ENCODE peak calls at places on chromosome 4, in nine cellular contexts. A is astrocyte; P is choroid plexus epithelial cell; H is GM13977; Y is upper lobe of right lung; L is cardiac fibroblast; D is CD8-positive, alpha-beta T cell; Z is A549; K is MCF 10A. C is an unnamed sample.
A peak's percentile ranks its signal among the peaks of the same experiment; 100 is the strongest.

GRCh38 chr4:153205757-153206156 is 1.5 kb downstream of the TRIM2 start:
- DNase-seq in Y (no peak), D (no peak), Z (no peak), P (peak; percentile 54), K (peak; percentile 49), L (peak; percentile 38), H (no peak), A (peak; percentile 46), C (no peak)

GRCh38 chr4:67282749-67283148 is 262.6 kb downstream of the CENPC start:
- DNase-seq in K (no peak), P (no peak), D (no peak), H (no peak), Y (no peak), L (no peak), Z (no peak), A (no peak), C (no peak)

GRCh38 chr4:122117743-122118142 is 34.4 kb upstream of the BLTP1 start:
- DNase-seq in P (no peak), A (no peak), H (no peak), Y (no peak), K (peak; percentile 7), Z (no peak), L (peak; percentile 40), D (no peak), C (peak; percentile 32)

GRCh38 chr4:90069151-90069550 is 58.0 kb upstream of the CCSER1 start:
- DNase-seq in A (peak; percentile 14), P (peak; percentile 1), D (no peak), Z (no peak), Y (no peak), K (peak; percentile 28), H (no peak), L (no peak), C (peak; percentile 21)

GRCh38 chr4:138916763-138917162 is 98.8 kb upstream of the NOCT start:
- DNase-seq in P (no peak), D (no peak), K (no peak), Y (no peak), Z (no peak), L (no peak), A (no peak), H (no peak), C (no peak)

GRCh38 chr4:16897991-16898827 is at the start of gene LDB2:
- DNase-seq in K (no peak), D (no peak), A (peak; percentile 91), P (peak; percentile 91), H (no peak), Z (no peak), L (peak; percentile 75), Y (peak; percentile 68), C (peak; percentile 88)

GRCh38 chr4:186702940-186703339 is 20.7 kb downstream of the FAT1 start:
- DNase-seq in L (no peak), A (no peak), Y (no peak), P (no peak), Z (no peak), K (no peak), H (no peak), D (no peak), C (no peak)

GRCh38 chr4:8329859-8330761 is 60.6 kb downstream of the HTRA3 start:
- DNase-seq in Y (peak; percentile 59), L (no peak), P (no peak), Z (no peak), H (no peak), D (no peak), A (no peak), K (no peak), C (no peak)

GRCh38 chr4:61693520-61693919 is 493.4 kb downstream of the ADGRL3 start:
- DNase-seq in Z (no peak), P (no peak), H (no peak), A (no peak), Y (no peak), L (no peak), D (no peak), K (no peak), C (no peak)

GRCh38 chr4:150173854-150174398 is 95.7 kb downstream of the DCLK2 start:
- DNase-seq in D (no peak), K (no peak), P (peak; percentile 20), H (no peak), A (peak; percentile 72), Y (no peak), Z (no peak), L (peak; percentile 18), C (no peak)

GRCh38 chr4:29578329-29578728 is 1141.8 kb upstream of the PCDH7 start:
- DNase-seq in P (no peak), K (no peak), Y (no peak), A (no peak), Z (no peak), L (no peak), D (no peak), H (no peak), C (no peak)

DNA sequence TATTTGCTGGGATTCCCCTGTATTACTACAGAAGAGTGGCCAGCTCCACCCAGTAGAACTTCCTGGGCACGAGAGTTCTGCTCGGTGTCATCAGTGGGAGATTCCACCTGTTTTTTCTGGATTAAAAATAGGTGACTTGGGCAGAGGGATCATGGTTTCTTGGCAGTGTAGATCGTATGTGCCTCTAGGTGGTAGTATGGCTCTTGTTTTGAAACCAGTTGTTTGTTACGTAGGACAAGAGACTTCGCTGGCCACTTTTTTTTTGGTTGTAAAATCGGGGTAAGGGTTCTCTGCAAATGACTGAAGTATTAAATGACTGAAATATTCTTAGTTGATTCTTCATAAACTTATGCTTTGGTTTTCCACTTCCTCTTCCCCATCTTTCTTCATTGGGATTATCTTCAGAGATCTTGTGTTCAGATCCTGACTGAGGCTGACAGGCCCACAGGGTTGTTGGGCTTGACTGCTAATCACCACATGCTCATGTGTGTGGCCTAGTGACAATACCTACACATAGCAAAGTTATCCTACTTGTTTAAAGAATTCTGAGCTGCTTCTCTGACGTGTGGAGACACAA is 43.8 kb upstream of the WDR1 start:
- DNase-seq in Z (peak; percentile 13), K (peak; percentile 20), L (peak; percentile 65), A (no peak), H (no peak), Y (no peak), D (no peak), P (peak; percentile 65), C (peak; percentile 24)
- TF ChIP-seq CTCF in Z (no peak), K (no peak), L (peak; percentile 40), A (no peak), H (no peak), Y (peak; percentile 16), D (no peak), P (peak; percentile 54), C (peak; percentile 40)

GRCh38 chr4:107740381-107740780 is 20.3 kb upstream of the PAPSS1 start:
- DNase-seq in Z (peak; percentile 14), D (no peak), L (peak; percentile 45), P (peak; percentile 69), K (peak; percentile 24), A (no peak), H (no peak), Y (no peak), C (peak; percentile 9)
- TF ChIP-seq CTCF in Z (peak; percentile 14), D (no peak), L (peak; percentile 13), P (peak; percentile 55), K (no peak), A (peak; percentile 27), H (peak; percentile 27), Y (peak; percentile 23), C (no peak)

GRCh38 chr4:72286185-72286584 is 254.4 kb downstream of the NPFFR2 start:
- DNase-seq in H (peak; percentile 5), K (peak; percentile 40), Y (no peak), D (no peak), L (peak; percentile 52), P (peak; percentile 39), A (peak; percentile 26), Z (peak; percentile 2), C (peak; percentile 12)
- TF ChIP-seq CTCF in H (no peak), K (peak; percentile 34), Y (peak; percentile 15), D (no peak), L (peak; percentile 6), P (no peak), A (peak; percentile 25), Z (no peak), C (peak; percentile 27)

DNA sequence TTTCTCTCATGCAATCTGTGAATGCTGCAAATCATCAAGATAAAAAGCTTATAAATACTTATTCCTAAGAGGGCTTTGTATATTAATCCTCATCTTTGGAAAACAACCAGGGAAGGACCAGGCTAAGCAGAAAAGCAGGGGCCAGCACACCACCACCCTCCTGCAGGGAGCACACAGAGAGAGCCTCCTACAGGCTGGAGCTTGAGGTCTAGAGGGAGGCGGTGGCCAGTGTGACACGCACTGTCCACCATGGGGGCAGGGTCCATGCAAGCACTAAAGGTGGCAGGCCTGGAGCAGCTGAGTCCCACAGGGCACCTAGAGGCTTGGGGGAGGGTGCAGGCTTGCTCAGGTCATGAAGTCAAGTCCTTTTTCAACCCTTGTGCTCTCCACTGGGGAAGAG is 236.9 kb downstream of the TACR3 start:
- DNase-seq in L (no peak), Z (no peak), H (no peak), P (no peak), Y (no peak), A (no peak), D (no peak), K (no peak), C (no peak)
- TF ChIP-seq CTCF in L (no peak), Z (no peak), H (no peak), P (no peak), Y (no peak), A (no peak), D (no peak), K (no peak), C (no peak)

GRCh38 chr4:168710353-168710946 is 213.6 kb downstream of the PALLD start:
- DNase-seq in D (no peak), L (peak; percentile 86), H (peak; percentile 40), A (peak; percentile 64), P (peak; percentile 91), Y (no peak), Z (peak; percentile 66), K (peak; percentile 58), C (peak; percentile 79)
- TF ChIP-seq CTCF in D (no peak), L (peak; percentile 61), H (peak; percentile 33), A (peak; percentile 50), P (peak; percentile 69), Y (peak; percentile 60), Z (peak; percentile 56), K (peak; percentile 59), C (peak; percentile 71)

GRCh38 chr4:70158576-70158975 is 4.5 kb downstream of the PRR27 start:
- DNase-seq in K (no peak), H (no peak), D (no peak), Z (no peak), Y (peak; percentile 51), A (no peak), L (no peak), P (no peak), C (no peak)
- TF ChIP-seq CTCF in K (no peak), H (no peak), D (no peak), Z (no peak), Y (no peak), A (no peak), L (no peak), P (no peak), C (no peak)

GRCh38 chr4:99945718-99946345 is 586 bp downstream of the DNAJB14 start:
- DNase-seq in A (peak; percentile 25), Y (no peak), L (peak; percentile 39), P (peak; percentile 43), K (peak; percentile 36), Z (peak; percentile 14), D (no peak), H (peak; percentile 26), C (peak; percentile 21)
- TF ChIP-seq CTCF in A (no peak), Y (no peak), L (no peak), P (peak; percentile 19), K (no peak), Z (no peak), D (no peak), H (no peak), C (no peak)

C was measured in IMR-90.